ENCODE peak calls at places on chromosomes 2 and 18, in seven cellular contexts. One of them, this sample, is unnamed.

GRCh38 chr2:101120124-101120996 is 30.8 kb downstream of the TBC1D8 start:
- DNase-seq in PC-3: peak; percentile 95
- DNase-seq in AG04450: no peak
- DNase-seq in OCI-LY7: no peak
- DNase-seq in brain microvascular endothelial cell: peak; percentile 54
- DNase-seq in cardiac muscle cell: peak; percentile 51
- DNase-seq in A549: peak; percentile 49
- DNase-seq in this sample: peak; percentile 97

GRCh38 chr2:55891671-55892071 is 31.9 kb downstream of the EFEMP1 start:
- DNase-seq in PC-3: no peak
- DNase-seq in AG04450: no peak
- DNase-seq in OCI-LY7: no peak
- DNase-seq in brain microvascular endothelial cell: no peak
- DNase-seq in cardiac muscle cell: peak; percentile 61
- DNase-seq in A549: no peak
- DNase-seq in this sample: no peak

GRCh38 chr2:149904352-149904751 is 316.8 kb upstream of the MMADHC start:
- DNase-seq in PC-3: no peak
- DNase-seq in AG04450: no peak
- DNase-seq in OCI-LY7: no peak
- DNase-seq in brain microvascular endothelial cell: no peak
- DNase-seq in cardiac muscle cell: no peak
- DNase-seq in A549: no peak
- DNase-seq in this sample: no peak

GRCh38 chr2:39015424-39015823 is 105.4 kb downstream of the SOS1 start:
- DNase-seq in PC-3: no peak
- DNase-seq in AG04450: no peak
- DNase-seq in OCI-LY7: no peak
- DNase-seq in brain microvascular endothelial cell: no peak
- DNase-seq in cardiac muscle cell: no peak
- DNase-seq in A549: no peak
- DNase-seq in this sample: no peak

GRCh38 chr2:204110250-204111183 is 174.0 kb downstream of the ICOS start:
- DNase-seq in PC-3: no peak
- DNase-seq in AG04450: no peak
- DNase-seq in OCI-LY7: peak; percentile 50
- DNase-seq in brain microvascular endothelial cell: peak; percentile 47
- DNase-seq in cardiac muscle cell: peak; percentile 53
- DNase-seq in A549: no peak
- DNase-seq in this sample: no peak

GRCh38 chr18:47485221-47485797 is 233.8 kb upstream of the SKOR2 start:
- DNase-seq in PC-3: no peak
- DNase-seq in AG04450: no peak
- DNase-seq in OCI-LY7: no peak
- DNase-seq in brain microvascular endothelial cell: no peak
- DNase-seq in cardiac muscle cell: no peak
- DNase-seq in A549: no peak
- DNase-seq in this sample: no peak

GRCh38 chr2:32553829-32554432 is 73.9 kb upstream of the TTC27 start:
- DNase-seq in PC-3: peak; percentile 54
- DNase-seq in AG04450: peak; percentile 13
- DNase-seq in OCI-LY7: peak; percentile 69
- DNase-seq in brain microvascular endothelial cell: peak; percentile 21
- DNase-seq in cardiac muscle cell: peak; percentile 73
- DNase-seq in A549: peak; percentile 54
- DNase-seq in this sample: no peak

GRCh38 chr2:29245742-29246387 is 130.7 kb downstream of the CLIP4 start:
- DNase-seq in PC-3: no peak
- DNase-seq in AG04450: no peak
- DNase-seq in OCI-LY7: peak; percentile 1
- DNase-seq in brain microvascular endothelial cell: no peak
- DNase-seq in cardiac muscle cell: no peak
- DNase-seq in A549: peak; percentile 22
- DNase-seq in this sample: no peak

GRCh38 chr2:26521054-26521912 is 43.4 kb upstream of the OTOF start:
- DNase-seq in PC-3: peak; percentile 44
- DNase-seq in AG04450: no peak
- DNase-seq in OCI-LY7: peak; percentile 37
- DNase-seq in brain microvascular endothelial cell: peak; percentile 7
- DNase-seq in cardiac muscle cell: peak; percentile 17
- DNase-seq in A549: peak; percentile 83
- DNase-seq in this sample: no peak

GRCh38 chr2:119469661-119470297 is 38.1 kb downstream of the TMEM37 start:
- DNase-seq in PC-3: no peak
- DNase-seq in AG04450: no peak
- DNase-seq in OCI-LY7: no peak
- DNase-seq in brain microvascular endothelial cell: no peak
- DNase-seq in cardiac muscle cell: no peak
- DNase-seq in A549: no peak
- DNase-seq in this sample: no peak

GRCh38 chr2:215920244-215921100 is 92.9 kb downstream of the MREG start:
- DNase-seq in PC-3: peak; percentile 84
- DNase-seq in AG04450: peak; percentile 65
- DNase-seq in OCI-LY7: peak; percentile 62
- DNase-seq in brain microvascular endothelial cell: peak; percentile 88
- DNase-seq in cardiac muscle cell: peak; percentile 94
- DNase-seq in A549: peak; percentile 24
- DNase-seq in this sample: peak; percentile 81

GRCh38 chr2:198767694-198768093 is 690.0 kb downstream of the SATB2 start:
- DNase-seq in PC-3: no peak
- DNase-seq in AG04450: no peak
- DNase-seq in OCI-LY7: no peak
- DNase-seq in brain microvascular endothelial cell: no peak
- DNase-seq in cardiac muscle cell: no peak
- DNase-seq in A549: no peak
- DNase-seq in this sample: no peak

GRCh38 chr2:25146896-25147295 is 21.5 kb downstream of the POMC start:
- DNase-seq in PC-3: no peak
- DNase-seq in AG04450: no peak
- DNase-seq in OCI-LY7: no peak
- DNase-seq in brain microvascular endothelial cell: no peak
- DNase-seq in cardiac muscle cell: no peak
- DNase-seq in A549: no peak
- DNase-seq in this sample: no peak

GRCh38 chr2:74486141-74486540 is 3.3 kb downstream of the TTC31 start:
- DNase-seq in PC-3: no peak
- DNase-seq in AG04450: no peak
- DNase-seq in OCI-LY7: no peak
- DNase-seq in brain microvascular endothelial cell: no peak
- DNase-seq in cardiac muscle cell: no peak
- DNase-seq in A549: no peak
- DNase-seq in this sample: no peak

GRCh38 chr2:3539836-3540235 is 18.3 kb downstream of the RNASEH1 start:
- DNase-seq in PC-3: no peak
- DNase-seq in AG04450: no peak
- DNase-seq in OCI-LY7: no peak
- DNase-seq in brain microvascular endothelial cell: no peak
- DNase-seq in cardiac muscle cell: no peak
- DNase-seq in A549: no peak
- DNase-seq in this sample: no peak

GRCh38 chr2:3535794-3536681 is 16.7 kb upstream of the ADI1 start:
- DNase-seq in PC-3: peak; percentile 92
- DNase-seq in AG04450: peak; percentile 63
- DNase-seq in OCI-LY7: peak; percentile 45
- DNase-seq in brain microvascular endothelial cell: peak; percentile 93
- DNase-seq in cardiac muscle cell: peak; percentile 87
- DNase-seq in A549: no peak
- DNase-seq in this sample: peak; percentile 86

GRCh38 chr2:3535467-3535793 is 16.1 kb upstream of the ADI1 start:
- DNase-seq in PC-3: no peak
- DNase-seq in AG04450: no peak
- DNase-seq in OCI-LY7: peak; percentile 65
- DNase-seq in brain microvascular endothelial cell: no peak
- DNase-seq in cardiac muscle cell: no peak
- DNase-seq in A549: no peak
- DNase-seq in this sample: no peak

GRCh38 chr2:3534251-3534814 is 15.0 kb upstream of the ADI1 start:
- DNase-seq in PC-3: no peak
- DNase-seq in AG04450: no peak
- DNase-seq in OCI-LY7: no peak
- DNase-seq in brain microvascular endothelial cell: no peak
- DNase-seq in cardiac muscle cell: no peak
- DNase-seq in A549: no peak
- DNase-seq in this sample: no peak

DNA sequence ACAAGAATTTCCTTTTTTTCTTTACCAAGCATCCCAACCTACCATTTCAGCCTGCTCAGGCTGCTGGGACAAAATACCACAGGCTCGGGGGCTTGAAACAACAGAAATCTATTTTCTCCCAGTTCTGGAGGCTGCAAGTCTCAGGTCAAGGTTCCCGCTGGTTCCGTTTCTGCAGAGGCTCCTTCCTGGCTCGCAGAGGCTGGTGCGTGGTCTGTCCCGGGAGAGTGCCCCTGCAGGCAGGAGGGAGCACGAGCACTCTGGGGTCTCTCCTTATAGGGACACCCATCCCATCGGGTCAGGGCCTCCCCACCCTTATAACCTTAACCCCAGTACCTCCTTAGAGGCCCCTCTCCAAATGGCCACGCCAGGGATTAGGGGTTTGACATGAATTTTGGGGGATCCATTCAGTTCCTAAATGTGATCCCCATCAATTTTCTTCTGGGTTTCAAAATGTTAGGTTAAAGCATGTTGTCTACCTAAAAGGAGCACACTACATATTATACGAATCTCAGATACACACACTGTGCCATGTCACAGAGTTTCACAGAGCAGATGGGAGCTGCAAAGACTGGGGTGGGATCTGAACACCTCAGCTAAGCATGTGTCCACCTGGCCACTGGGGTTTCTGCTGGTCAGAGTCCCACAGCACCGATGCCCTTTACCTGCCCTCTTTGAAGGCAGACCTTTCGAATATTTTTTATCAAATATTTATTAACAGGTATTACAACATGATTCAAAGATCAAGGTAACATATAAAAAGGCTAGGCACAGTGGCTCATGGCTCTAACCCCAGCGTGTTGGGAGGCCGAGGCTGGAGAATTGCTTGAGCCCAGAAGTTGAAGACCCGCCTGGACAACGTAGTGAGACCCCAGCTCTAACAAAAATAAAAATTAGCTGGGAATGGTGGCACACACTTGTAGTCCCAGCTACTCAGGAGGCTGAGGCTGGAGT is 17.6 kb upstream of the ADI1 start:
- DNase-seq in PC-3: peak; percentile 37
- DNase-seq in AG04450: no peak
- DNase-seq in OCI-LY7: peak; percentile 83
- DNase-seq in brain microvascular endothelial cell: peak; percentile 68
- DNase-seq in cardiac muscle cell: peak; percentile 68
- DNase-seq in A549: peak; percentile 81
- DNase-seq in this sample: peak; percentile 72
- TF ChIP-seq CTCF in PC-3: peak; percentile 57
- TF ChIP-seq CTCF in AG04450: peak; percentile 52
- TF ChIP-seq CTCF in OCI-LY7: peak; percentile 84
- TF ChIP-seq CTCF in brain microvascular endothelial cell: peak; percentile 82
- TF ChIP-seq CTCF in cardiac muscle cell: peak; percentile 72
- TF ChIP-seq CTCF in A549: peak; percentile 43
- TF ChIP-seq CTCF in this sample: peak; percentile 32

GRCh38 chr2:239302808-239303557 is 97.8 kb downstream of the HDAC4 start:
- DNase-seq in PC-3: no peak
- DNase-seq in AG04450: no peak
- DNase-seq in OCI-LY7: no peak
- DNase-seq in brain microvascular endothelial cell: no peak
- DNase-seq in cardiac muscle cell: no peak
- DNase-seq in A549: no peak
- DNase-seq in this sample: no peak
- H3K27ac ChIP-seq in PC-3: no peak overlapping the region
- H3K27ac ChIP-seq in AG04450: no peak overlapping the region
- H3K27ac ChIP-seq in OCI-LY7: no peak overlapping the region
- H3K27ac ChIP-seq in brain microvascular endothelial cell: no peak overlapping the region
- H3K27ac ChIP-seq in cardiac muscle cell: no peak overlapping the region
- H3K27ac ChIP-seq in A549: no peak overlapping the region
- H3K27ac ChIP-seq in this sample: peak overlapping the region; percentile 20

GRCh38 chr2:20439193-20439475 is 7.7 kb upstream of the RHOB start:
- DNase-seq in PC-3: peak; percentile 67
- DNase-seq in AG04450: no peak
- DNase-seq in OCI-LY7: no peak
- DNase-seq in brain microvascular endothelial cell: peak; percentile 61
- DNase-seq in cardiac muscle cell: peak; percentile 34
- DNase-seq in A549: no peak
- DNase-seq in this sample: peak; percentile 59
- H3K4me3 ChIP-seq in PC-3: peak overlapping the region; percentile 57
- H3K4me3 ChIP-seq in AG04450: no peak overlapping the region
- H3K4me3 ChIP-seq in OCI-LY7: no peak overlapping the region
- H3K4me3 ChIP-seq in brain microvascular endothelial cell: peak overlapping the region; percentile 22
- H3K4me3 ChIP-seq in cardiac muscle cell: no peak overlapping the region
- H3K4me3 ChIP-seq in A549: peak overlapping the region; percentile 35
- H3K4me3 ChIP-seq in this sample: no peak overlapping the region

DNA sequence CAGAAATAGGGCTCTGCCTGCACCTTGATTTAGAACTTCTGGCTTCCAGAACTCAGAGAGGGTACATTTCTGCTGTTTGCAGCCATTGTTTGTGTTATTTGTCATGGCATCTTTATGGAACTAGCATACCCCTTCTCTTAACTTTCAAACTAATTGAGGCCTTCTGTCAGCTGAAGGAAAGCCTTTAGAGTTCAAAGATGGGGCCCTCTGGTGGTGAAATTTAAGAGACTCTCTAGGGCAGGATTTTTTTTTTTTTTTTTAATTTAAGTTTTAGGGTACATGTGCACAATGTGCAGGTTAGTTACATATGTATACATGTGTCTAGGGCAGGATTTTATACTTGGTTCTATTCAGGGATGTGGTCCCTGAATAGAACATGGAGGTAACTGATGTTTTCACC is 260.6 kb upstream of the LINC00305 start:
- DNase-seq in PC-3: peak; percentile 50
- DNase-seq in AG04450: no peak
- DNase-seq in OCI-LY7: peak; percentile 33
- DNase-seq in brain microvascular endothelial cell: peak; percentile 2
- DNase-seq in cardiac muscle cell: peak; percentile 1
- DNase-seq in A549: no peak
- DNase-seq in this sample: no peak
- TF ChIP-seq CTCF in PC-3: peak; percentile 64
- TF ChIP-seq CTCF in AG04450: no peak
- TF ChIP-seq CTCF in OCI-LY7: peak; percentile 66
- TF ChIP-seq CTCF in brain microvascular endothelial cell: peak; percentile 48
- TF ChIP-seq CTCF in cardiac muscle cell: no peak
- TF ChIP-seq CTCF in A549: no peak
- TF ChIP-seq CTCF in this sample: peak; percentile 53